ENCODE peak calls at places on chromosomes 6 and 20, in five cellular contexts. One of them, this sample, is unnamed.

GRCh38 chr20:19601133-19601810 is 156.8 kb upstream of the RIN2 start:
- DNase-seq in MCF 10A: no peak
- DNase-seq in NCI-H1092 treated with DMSO at 0.1 percent for 48 hours: no peak
- DNase-seq in NCI-H69: no peak
- DNase-seq in effector CD4-positive, alpha-beta T cell: no peak
- DNase-seq in this sample: no peak

GRCh38 chr6:74969591-74970267 is 236.1 kb downstream of the COL12A1 start:
- DNase-seq in MCF 10A: no peak
- DNase-seq in NCI-H1092 treated with DMSO at 0.1 percent for 48 hours: no peak
- DNase-seq in NCI-H69: no peak
- DNase-seq in effector CD4-positive, alpha-beta T cell: no peak
- DNase-seq in this sample: no peak

GRCh38 chr6:41182069-41183034 is 18.6 kb downstream of the TREML2 start:
- DNase-seq in MCF 10A: peak
- DNase-seq in NCI-H1092 treated with DMSO at 0.1 percent for 48 hours: peak
- DNase-seq in NCI-H69: peak
- DNase-seq in effector CD4-positive, alpha-beta T cell: peak
- DNase-seq in this sample: peak

GRCh38 chr6:3747100-3747737 is 4.3 kb downstream of the PXDC1 start:
- DNase-seq in MCF 10A: no peak
- DNase-seq in NCI-H1092 treated with DMSO at 0.1 percent for 48 hours: no peak
- DNase-seq in NCI-H69: no peak
- DNase-seq in effector CD4-positive, alpha-beta T cell: no peak
- DNase-seq in this sample: no peak

GRCh38 chr6:39553811-39554802 is 171.1 kb downstream of the KIF6 start:
- DNase-seq in MCF 10A: no peak
- DNase-seq in NCI-H1092 treated with DMSO at 0.1 percent for 48 hours: no peak
- DNase-seq in NCI-H69: no peak
- DNase-seq in effector CD4-positive, alpha-beta T cell: no peak
- DNase-seq in this sample: no peak

GRCh38 chr6:26329763-26330511 is 35.1 kb upstream of the BTN3A2 start:
- DNase-seq in MCF 10A: peak
- DNase-seq in NCI-H1092 treated with DMSO at 0.1 percent for 48 hours: peak
- DNase-seq in NCI-H69: peak
- DNase-seq in effector CD4-positive, alpha-beta T cell: no peak
- DNase-seq in this sample: no peak

GRCh38 chr20:50475879-50476292 is 34.3 kb upstream of the PTPN1 start:
- DNase-seq in MCF 10A: peak
- DNase-seq in NCI-H1092 treated with DMSO at 0.1 percent for 48 hours: no peak
- DNase-seq in NCI-H69: peak
- DNase-seq in effector CD4-positive, alpha-beta T cell: no peak
- DNase-seq in this sample: peak

GRCh38 chr6:139531148-139531547 is 156.7 kb upstream of the CITED2 start:
- DNase-seq in MCF 10A: peak
- DNase-seq in NCI-H1092 treated with DMSO at 0.1 percent for 48 hours: no peak
- DNase-seq in NCI-H69: no peak
- DNase-seq in effector CD4-positive, alpha-beta T cell: peak
- DNase-seq in this sample: peak

GRCh38 chr6:79079425-79080130 is 1.5 kb upstream of the PHIP start:
- DNase-seq in MCF 10A: peak
- DNase-seq in NCI-H1092 treated with DMSO at 0.1 percent for 48 hours: peak
- DNase-seq in NCI-H69: peak
- DNase-seq in effector CD4-positive, alpha-beta T cell: no peak
- DNase-seq in this sample: peak

GRCh38 chr6:24126586-24127192 is 674 bp downstream of the NRSN1 start:
- DNase-seq in MCF 10A: peak
- DNase-seq in NCI-H1092 treated with DMSO at 0.1 percent for 48 hours: no peak
- DNase-seq in NCI-H69: peak
- DNase-seq in effector CD4-positive, alpha-beta T cell: no peak
- DNase-seq in this sample: peak

GRCh38 chr20:50237349-50237748 is 46.7 kb downstream of the CEBPB start:
- DNase-seq in MCF 10A: no peak
- DNase-seq in NCI-H1092 treated with DMSO at 0.1 percent for 48 hours: no peak
- DNase-seq in NCI-H69: no peak
- DNase-seq in effector CD4-positive, alpha-beta T cell: no peak
- DNase-seq in this sample: no peak

GRCh38 chr20:8507231-8507630 is 375.2 kb downstream of the PLCB1 start:
- DNase-seq in MCF 10A: no peak
- DNase-seq in NCI-H1092 treated with DMSO at 0.1 percent for 48 hours: no peak
- DNase-seq in NCI-H69: no peak
- DNase-seq in effector CD4-positive, alpha-beta T cell: no peak
- DNase-seq in this sample: no peak

GRCh38 chr6:87832025-87832825 is 130.2 kb upstream of the AKIRIN2 start:
- DNase-seq in MCF 10A: peak
- DNase-seq in NCI-H1092 treated with DMSO at 0.1 percent for 48 hours: peak
- DNase-seq in NCI-H69: peak
- DNase-seq in effector CD4-positive, alpha-beta T cell: no peak
- DNase-seq in this sample: peak

GRCh38 chr6:52362443-52363221 is 681 bp downstream of the PAQR8 start:
- DNase-seq in MCF 10A: peak
- DNase-seq in NCI-H1092 treated with DMSO at 0.1 percent for 48 hours: peak
- DNase-seq in NCI-H69: peak
- DNase-seq in effector CD4-positive, alpha-beta T cell: peak
- DNase-seq in this sample: no peak

GRCh38 chr20:33832113-33832853 is 21.1 kb downstream of the CHMP4B start:
- DNase-seq in MCF 10A: no peak
- DNase-seq in NCI-H1092 treated with DMSO at 0.1 percent for 48 hours: no peak
- DNase-seq in NCI-H69: peak
- DNase-seq in effector CD4-positive, alpha-beta T cell: no peak
- DNase-seq in this sample: peak

GRCh38 chr6:15744824-15745402 is 82.1 kb upstream of the DTNBP1 start:
- DNase-seq in MCF 10A: no peak
- DNase-seq in NCI-H1092 treated with DMSO at 0.1 percent for 48 hours: no peak
- DNase-seq in NCI-H69: peak
- DNase-seq in effector CD4-positive, alpha-beta T cell: no peak
- DNase-seq in this sample: no peak

GRCh38 chr6:139262519-139263300 is 29.1 kb downstream of the TXLNB start:
- DNase-seq in MCF 10A: no peak
- DNase-seq in NCI-H1092 treated with DMSO at 0.1 percent for 48 hours: peak
- DNase-seq in NCI-H69: peak
- DNase-seq in effector CD4-positive, alpha-beta T cell: peak
- DNase-seq in this sample: peak

GRCh38 chr6:44254957-44255808 is 2.1 kb downstream of the SLC35B2 start:
- DNase-seq in MCF 10A: peak
- DNase-seq in NCI-H1092 treated with DMSO at 0.1 percent for 48 hours: no peak
- DNase-seq in NCI-H69: peak
- DNase-seq in effector CD4-positive, alpha-beta T cell: no peak
- DNase-seq in this sample: no peak

GRCh38 chr6:134198093-134198492 is 119.8 kb downstream of the SGK1 start:
- DNase-seq in MCF 10A: no peak
- DNase-seq in NCI-H1092 treated with DMSO at 0.1 percent for 48 hours: no peak
- DNase-seq in NCI-H69: no peak
- DNase-seq in effector CD4-positive, alpha-beta T cell: no peak
- DNase-seq in this sample: no peak

GRCh38 chr6:109690373-109690739 is 646 bp downstream of the AK9 start:
- DNase-seq in MCF 10A: no peak
- DNase-seq in NCI-H1092 treated with DMSO at 0.1 percent for 48 hours: peak
- DNase-seq in NCI-H69: peak
- DNase-seq in effector CD4-positive, alpha-beta T cell: peak
- DNase-seq in this sample: no peak

GRCh38 chr6:75094614-75095321 is 111.1 kb downstream of the COL12A1 start:
- DNase-seq in MCF 10A: no peak
- DNase-seq in NCI-H1092 treated with DMSO at 0.1 percent for 48 hours: no peak
- DNase-seq in NCI-H69: no peak
- DNase-seq in effector CD4-positive, alpha-beta T cell: no peak
- DNase-seq in this sample: no peak

GRCh38 chr6:9116026-9116425 is 680.7 kb upstream of the SLC35B3 start:
- DNase-seq in MCF 10A: no peak
- DNase-seq in NCI-H1092 treated with DMSO at 0.1 percent for 48 hours: no peak
- DNase-seq in NCI-H69: peak
- DNase-seq in effector CD4-positive, alpha-beta T cell: no peak
- DNase-seq in this sample: peak

GRCh38 chr6:69622230-69622629 is 174.6 kb downstream of the LMBRD1 start:
- DNase-seq in MCF 10A: peak
- DNase-seq in NCI-H1092 treated with DMSO at 0.1 percent for 48 hours: peak
- DNase-seq in NCI-H69: peak
- DNase-seq in effector CD4-positive, alpha-beta T cell: no peak
- DNase-seq in this sample: no peak

GRCh38 chr20:50144362-50144761 is 9.2 kb downstream of the PEDS1 start:
- DNase-seq in MCF 10A: peak
- DNase-seq in NCI-H1092 treated with DMSO at 0.1 percent for 48 hours: no peak
- DNase-seq in NCI-H69: no peak
- DNase-seq in effector CD4-positive, alpha-beta T cell: no peak
- DNase-seq in this sample: peak

GRCh38 chr6:111922454-111923297 is 49.4 kb upstream of the FYN start:
- DNase-seq in MCF 10A: peak
- DNase-seq in NCI-H1092 treated with DMSO at 0.1 percent for 48 hours: peak
- DNase-seq in NCI-H69: peak
- DNase-seq in effector CD4-positive, alpha-beta T cell: no peak
- DNase-seq in this sample: peak